ENCODE peak calls at places on chromosome 13, in ten cellular contexts. W is HFF-Myc; R is H9; Z is stomach; T is CD8-positive, alpha-beta T cell; I is lung; M is lower leg skin; P is cardiac fibroblast; L is fibroblast of the aortic adventitia; E is kidney epithelial cell. D is an unnamed sample.

GRCh38 chr13:39484506-39485313 is 118.3 kb downstream of the LHFPL6 start:
- DNase-seq in W (no peak), R (no peak), Z (no peak), T (no peak), I (no peak), M (no peak), P (peak), L (peak), E (no peak), D (no peak)

GRCh38 chr13:71169125-71169524 is 697.9 kb downstream of the DACH1 start:
- DNase-seq in W (no peak), R (no peak), Z (no peak), T (no peak), I (no peak), M (no peak), P (no peak), L (no peak), E (no peak), D (no peak)

GRCh38 chr13:110524484-110525254 is 36.9 kb downstream of the RAB20 start:
- DNase-seq in W (no peak), R (no peak), Z (peak), T (no peak), I (no peak), M (no peak), P (no peak), L (no peak), E (no peak), D (peak)

GRCh38 chr13:107790360-107790759 is 425.0 kb downstream of the LIG4 start:
- DNase-seq in W (no peak), R (no peak), Z (no peak), T (no peak), I (no peak), M (no peak), P (no peak), L (no peak), E (no peak), D (no peak)

GRCh38 chr13:77729502-77730221 is 32.2 kb downstream of the SLAIN1 start:
- DNase-seq in W (no peak), R (no peak), Z (no peak), T (no peak), I (no peak), M (no peak), P (no peak), L (no peak), E (no peak), D (no peak)

GRCh38 chr13:105990256-105990958 is 545.1 kb downstream of the EFNB2 start:
- DNase-seq in W (no peak), R (no peak), Z (no peak), T (no peak), I (no peak), M (no peak), P (no peak), L (no peak), E (no peak), D (no peak)

GRCh38 chr13:30971575-30971974 is 39.1 kb downstream of the TEX26 start:
- DNase-seq in W (no peak), R (no peak), Z (no peak), T (no peak), I (no peak), M (no peak), P (peak), L (peak), E (no peak), D (no peak)

GRCh38 chr13:81610613-81611012 is 1269.7 kb upstream of the SPRY2 start:
- DNase-seq in W (no peak), R (no peak), Z (no peak), T (no peak), I (no peak), M (no peak), P (no peak), L (no peak), E (no peak), D (no peak)

GRCh38 chr13:21637296-21637695 is 33.3 kb upstream of the MICU2 start:
- DNase-seq in W (no peak), R (no peak), Z (peak), T (peak), I (peak), M (no peak), P (peak), L (peak), E (peak), D (peak)

GRCh38 chr13:112222971-112223370 is 153.2 kb upstream of the SPACA7 start:
- DNase-seq in W (no peak), R (no peak), Z (no peak), T (no peak), I (no peak), M (peak), P (no peak), L (no peak), E (no peak), D (no peak)

GRCh38 chr13:39538826-39539555 is 64.0 kb downstream of the LHFPL6 start:
- DNase-seq in W (peak), R (no peak), Z (no peak), T (no peak), I (no peak), M (no peak), P (no peak), L (peak), E (no peak), D (no peak)

GRCh38 chr13:35600137-35600536 is 123.6 kb upstream of the MAB21L1 start:
- DNase-seq in W (no peak), R (no peak), Z (no peak), T (no peak), I (no peak), M (no peak), P (peak), L (peak), E (no peak), D (no peak)

GRCh38 chr13:45439781-45440462 is 21.7 kb upstream of the SLC25A30 start:
- DNase-seq in W (no peak), R (no peak), Z (no peak), T (no peak), I (no peak), M (peak), P (no peak), L (no peak), E (no peak), D (no peak)

GRCh38 chr13:92354583-92354982 is 872.0 kb upstream of the GPC6 start:
- DNase-seq in W (no peak), R (no peak), Z (no peak), T (no peak), I (no peak), M (no peak), P (peak), L (no peak), E (peak), D (no peak)

GRCh38 chr13:76944457-76944856 is 3.9 kb upstream of the ACOD1 start:
- DNase-seq in W (no peak), R (no peak), Z (no peak), T (no peak), I (no peak), M (no peak), P (peak), L (peak), E (no peak), D (no peak)

GRCh38 chr13:114089341-114089740 is 43.1 kb downstream of the RASA3 start:
- DNase-seq in W (no peak), R (no peak), Z (no peak), T (no peak), I (no peak), M (peak), P (no peak), L (no peak), E (no peak), D (no peak)
- TF ChIP-seq CTCF in W (no peak), R (no peak), Z (no peak), T (no peak), I (no peak), M (no peak), P (no peak), L (no peak), E (no peak), D (no peak)

DNA sequence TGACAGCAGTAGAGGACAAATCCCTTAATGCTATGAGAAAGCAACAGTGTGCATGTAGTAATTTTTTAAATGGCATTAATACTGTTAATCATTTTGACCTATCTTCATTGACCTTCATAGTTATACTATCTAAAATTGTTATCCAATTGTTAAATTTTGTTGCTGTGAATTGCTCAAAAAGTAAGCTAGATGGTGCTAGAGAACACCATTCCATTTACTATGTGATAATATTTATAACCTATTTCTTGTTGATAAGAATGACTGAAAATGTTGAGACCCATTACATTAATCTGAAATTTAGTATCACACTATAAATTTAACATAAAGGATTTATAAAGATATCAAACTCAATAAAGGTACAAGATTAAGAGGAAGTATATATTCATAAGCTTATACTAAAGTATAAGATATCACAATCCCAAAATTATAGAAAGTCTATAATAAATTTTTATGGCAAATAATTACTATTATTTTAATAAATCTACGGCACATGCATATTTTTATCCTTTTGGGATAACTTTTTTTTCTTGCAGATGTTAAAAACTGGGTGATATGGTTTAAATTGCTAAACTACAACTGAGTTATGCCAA is 1573.3 kb downstream of the PCDH9 start:
- DNase-seq in W (no peak), R (no peak), Z (no peak), T (no peak), I (no peak), M (no peak), P (peak), L (peak), E (no peak), D (no peak)
- TF ChIP-seq CTCF in W (no peak), R (peak), Z (no peak), T (no peak), I (no peak), M (no peak), P (peak), L (peak), E (peak), D (no peak)

GRCh38 chr13:99433543-99434075 is 67.7 kb upstream of the TM9SF2 start:
- DNase-seq in W (no peak), R (no peak), Z (no peak), T (peak), I (no peak), M (no peak), P (no peak), L (no peak), E (no peak), D (no peak)

GRCh38 chr13:99436013-99436412 is 65.3 kb upstream of the TM9SF2 start:
- DNase-seq in W (no peak), R (no peak), Z (no peak), T (no peak), I (no peak), M (no peak), P (no peak), L (no peak), E (no peak), D (peak)

GRCh38 chr13:99436686-99437416 is 64.4 kb upstream of the TM9SF2 start:
- DNase-seq in W (peak), R (peak), Z (peak), T (peak), I (peak), M (peak), P (peak), L (peak), E (peak), D (peak)

GRCh38 chr13:99434258-99434788 is 66.9 kb upstream of the TM9SF2 start:
- DNase-seq in W (no peak), R (peak), Z (peak), T (peak), I (no peak), M (no peak), P (no peak), L (no peak), E (no peak), D (no peak)

DNA sequence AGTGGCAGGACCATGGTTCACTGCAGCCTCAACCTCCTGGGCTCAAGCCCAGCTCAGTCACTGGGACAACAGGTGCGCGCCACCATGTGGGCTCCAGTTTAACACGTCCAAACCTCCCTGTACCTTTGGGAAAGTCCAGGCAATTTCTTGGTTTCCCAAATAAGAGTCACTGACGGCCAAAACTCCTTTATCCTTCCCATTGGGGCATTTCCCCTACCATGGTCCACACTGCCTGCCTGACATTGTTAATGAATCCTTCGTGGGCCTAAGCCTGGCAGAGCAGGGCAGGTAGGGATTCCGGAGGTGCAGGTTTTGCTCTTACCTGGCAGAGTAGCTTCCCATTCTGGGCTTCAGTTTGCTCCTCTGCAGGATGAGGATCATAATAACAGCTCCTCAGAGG is 66.2 kb upstream of the TM9SF2 start:
- DNase-seq in W (no peak), R (no peak), Z (no peak), T (no peak), I (no peak), M (no peak), P (no peak), L (no peak), E (no peak), D (no peak)
- TF ChIP-seq CTCF in W (no peak), R (no peak), Z (no peak), T (no peak), I (no peak), M (no peak), P (no peak), L (no peak), E (no peak), D (no peak)

GRCh38 chr13:91046715-91047327 is 300.7 kb upstream of the MIR17HG start:
- DNase-seq in W (no peak), R (peak), Z (no peak), T (no peak), I (no peak), M (no peak), P (no peak), L (no peak), E (no peak), D (no peak)

GRCh38 chr13:91042870-91043269 is 304.6 kb upstream of the MIR17HG start:
- DNase-seq in W (no peak), R (no peak), Z (no peak), T (no peak), I (no peak), M (no peak), P (no peak), L (no peak), E (no peak), D (no peak)

DNA sequence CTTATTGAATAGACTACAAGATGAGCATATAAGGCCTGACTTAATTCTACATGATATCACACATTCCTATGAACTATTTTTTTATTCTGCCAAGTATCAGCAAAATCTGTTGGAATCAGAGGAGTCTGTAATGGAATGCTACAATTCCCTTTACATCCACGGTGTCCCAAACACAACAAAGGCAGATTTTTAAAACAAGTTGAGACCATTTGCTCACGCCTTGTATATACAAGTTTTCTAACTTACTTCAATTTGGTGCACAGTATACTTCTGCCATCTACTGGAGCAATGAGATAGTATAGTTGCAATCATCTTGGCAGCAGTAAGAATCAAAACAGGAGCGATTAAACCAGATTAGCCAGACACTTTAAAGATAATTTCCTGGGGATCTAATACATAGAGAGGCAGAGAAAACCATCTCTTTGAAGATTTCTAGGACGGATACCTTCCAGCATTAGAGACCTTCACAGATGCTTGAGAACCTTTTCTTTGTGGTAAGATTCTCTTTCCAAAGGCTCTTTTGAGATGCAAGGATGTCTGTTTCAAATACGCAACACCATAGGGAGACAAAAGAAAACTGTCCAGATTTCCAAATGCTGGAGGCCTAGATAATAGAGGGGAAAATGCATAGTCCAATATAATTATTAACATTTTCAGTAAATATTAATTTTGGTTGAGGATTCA is 302.0 kb upstream of the MIR17HG start:
- DNase-seq in W (no peak), R (no peak), Z (no peak), T (no peak), I (no peak), M (no peak), P (peak), L (no peak), E (peak), D (no peak)
- TF ChIP-seq CTCF in W (no peak), R (peak), Z (no peak), T (no peak), I (no peak), M (no peak), P (no peak), L (no peak), E (peak), D (no peak)

DNA sequence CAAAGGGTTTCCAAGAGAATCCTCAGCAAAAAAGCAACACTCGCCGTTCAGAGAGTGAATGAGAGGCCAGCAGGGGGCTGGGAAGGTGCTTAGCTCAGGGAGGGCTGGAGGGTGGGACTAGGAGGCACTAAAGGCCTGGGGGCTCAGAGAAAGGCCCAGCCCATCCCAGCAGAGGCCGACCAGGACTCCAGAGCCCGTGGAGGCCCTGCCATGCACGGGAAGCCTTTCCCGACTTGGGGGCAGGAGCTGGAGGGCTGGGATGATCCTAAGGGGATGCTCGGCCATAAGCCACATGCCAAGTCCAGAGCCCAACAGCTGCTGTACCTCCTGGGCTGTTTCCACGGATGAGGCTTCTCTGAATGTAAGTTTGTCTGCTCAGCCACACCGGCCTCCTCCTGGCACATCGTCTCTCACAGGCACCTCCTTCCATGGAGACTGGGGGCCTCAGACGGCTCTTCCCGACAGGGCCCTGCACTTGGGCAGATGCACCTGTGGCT is 19.5 kb downstream of the RASA3 start:
- DNase-seq in W (no peak), R (no peak), Z (no peak), T (peak), I (no peak), M (peak), P (no peak), L (no peak), E (no peak), D (no peak)
- TF ChIP-seq CTCF in W (peak), R (peak), Z (no peak), T (no peak), I (no peak), M (no peak), P (no peak), L (no peak), E (no peak), D (no peak)

DNA sequence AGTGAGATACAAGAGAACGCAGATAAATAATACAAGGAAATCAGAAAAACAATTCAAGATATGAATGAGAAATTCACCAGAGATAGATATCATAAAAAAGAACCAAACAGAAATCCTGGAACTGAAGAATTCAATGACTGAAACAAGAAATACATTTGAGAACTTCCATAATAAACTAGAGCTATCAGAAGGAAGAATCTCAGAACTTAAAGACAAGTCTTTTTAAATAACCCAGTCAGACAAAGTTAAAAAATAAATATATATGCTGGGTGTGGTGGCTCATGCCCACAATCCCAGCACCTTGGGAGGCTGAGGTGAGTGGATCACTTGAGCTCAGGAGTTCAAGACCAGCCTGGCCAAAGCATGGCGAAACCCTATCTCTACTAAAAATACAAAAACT is 28.7 kb upstream of the N4BP2L1 start:
- DNase-seq in W (no peak), R (no peak), Z (no peak), T (no peak), I (no peak), M (no peak), P (no peak), L (no peak), E (no peak), D (no peak)
- TF ChIP-seq CTCF in W (no peak), R (no peak), Z (no peak), T (no peak), I (no peak), M (no peak), P (no peak), L (no peak), E (no peak), D (no peak)

GRCh38 chr13:52141299-52141698 is 12.4 kb upstream of the NEK5 start:
- DNase-seq in W (no peak), R (no peak), Z (no peak), T (no peak), I (no peak), M (no peak), P (peak), L (no peak), E (no peak), D (no peak)
- TF ChIP-seq CTCF in W (no peak), R (no peak), Z (no peak), T (no peak), I (no peak), M (no peak), P (no peak), L (no peak), E (no peak), D (no peak)

GRCh38 chr13:37681295-37682032 is 82.9 kb upstream of the POSTN start:
- DNase-seq in W (no peak), R (no peak), Z (no peak), T (no peak), I (no peak), M (no peak), P (peak), L (peak), E (no peak), D (no peak)
- TF ChIP-seq CTCF in W (no peak), R (no peak), Z (no peak), T (no peak), I (no peak), M (no peak), P (no peak), L (no peak), E (no peak), D (no peak)

DNA sequence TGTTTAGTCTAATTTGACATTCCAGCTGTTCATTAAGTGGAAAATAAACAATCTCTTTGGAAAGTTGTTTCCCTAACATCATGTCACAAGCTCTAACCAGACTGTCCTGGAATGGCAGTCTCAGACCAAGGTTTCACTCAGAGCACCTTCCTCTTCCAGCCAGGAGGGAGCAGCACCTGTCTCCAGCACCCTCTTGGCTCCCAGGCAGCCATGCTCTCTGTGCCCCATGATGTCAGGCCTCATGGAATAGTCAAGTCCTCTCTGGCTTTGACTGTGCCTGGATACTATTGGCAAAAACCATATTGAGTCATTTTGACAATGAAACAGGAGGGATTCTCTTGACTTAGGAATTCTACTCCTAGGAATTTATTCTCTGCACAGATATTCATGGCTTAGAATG is 171.4 kb downstream of the OXGR1 start:
- DNase-seq in W (no peak), R (peak), Z (peak), T (no peak), I (no peak), M (no peak), P (no peak), L (peak), E (no peak), D (peak)
- TF ChIP-seq CTCF in W (no peak), R (peak), Z (no peak), T (no peak), I (no peak), M (no peak), P (peak), L (peak), E (peak), D (no peak)

GRCh38 chr13:25980255-25980654 is 71.6 kb downstream of the SHISA2 start:
- DNase-seq in W (no peak), R (peak), Z (no peak), T (no peak), I (no peak), M (no peak), P (peak), L (no peak), E (no peak), D (peak)
- TF ChIP-seq CTCF in W (peak), R (peak), Z (no peak), T (no peak), I (no peak), M (no peak), P (peak), L (no peak), E (peak), D (no peak)

D was measured in Calu3.